ENCODE peak calls at places on chromosomes 12 and 14, in nine cellular contexts. M, R, P, Q, D, B, J, X and W are unnamed samples.

GRCh38 chr12:110933326-110933974 is 13.1 kb upstream of the MYL2 start:
- DNase-seq in M (no peak), R (no peak), P (no peak), Q (no peak), D (no peak), B (no peak), J (no peak), X (no peak), W (no peak)

GRCh38 chr12:132279930-132280329 is 49.5 kb downstream of the GALNT9 start:
- DNase-seq in M (no peak), R (no peak), P (no peak), Q (no peak), D (no peak), B (no peak), J (no peak), X (no peak), W (peak)

GRCh38 chr14:36660736-36661505 is 739 bp upstream of the PAX9 start:
- DNase-seq in M (no peak), R (no peak), P (no peak), Q (no peak), D (no peak), B (no peak), J (peak), X (no peak), W (no peak)

GRCh38 chr12:130375296-130375695 is 37.6 kb downstream of the PIWIL1 start:
- DNase-seq in M (no peak), R (no peak), P (no peak), Q (no peak), D (no peak), B (no peak), J (no peak), X (no peak), W (no peak)

GRCh38 chr14:29865299-29865698 is 62.3 kb downstream of the PRKD1 start:
- DNase-seq in M (no peak), R (no peak), P (no peak), Q (no peak), D (no peak), B (no peak), J (no peak), X (no peak), W (no peak)

GRCh38 chr14:22152901-22153300 is 436.1 kb downstream of the DAD1 start:
- DNase-seq in M (no peak), R (no peak), P (no peak), Q (no peak), D (no peak), B (no peak), J (no peak), X (no peak), W (no peak)

GRCh38 chr14:71021347-71022014 is 114.2 kb downstream of the PCNX1 start:
- DNase-seq in M (no peak), R (no peak), P (no peak), Q (no peak), D (no peak), B (peak), J (no peak), X (no peak), W (no peak)

GRCh38 chr12:31820832-31821231 is 92.0 kb upstream of the AMN1 start:
- DNase-seq in M (no peak), R (no peak), P (no peak), Q (no peak), D (no peak), B (no peak), J (no peak), X (no peak), W (no peak)

GRCh38 chr12:80778005-80778541 is 61.4 kb downstream of the MYF5 start:
- DNase-seq in M (peak), R (peak), P (no peak), Q (no peak), D (peak), B (peak), J (peak), X (peak), W (peak)